ENCODE peak calls at places on chromosomes 6 and 20, in five cellular contexts. One of them, this sample, is unnamed.

GRCh38 chr6:79257381-79258205 is 23.1 kb upstream of the HMGN3 start:
- DNase-seq in endothelial cell: no peak
- DNase-seq in Right ventricle myocardium superior: no peak
- DNase-seq in H1: no peak
- DNase-seq in AG08396: no peak
- DNase-seq in this sample: no peak

GRCh38 chr20:21229163-21229562 is 74.0 kb upstream of the XRN2 start:
- DNase-seq in H1: no peak
- DNase-seq in AG08396: peak
- DNase-seq in endothelial cell: no peak
- DNase-seq in Right ventricle myocardium superior: no peak
- DNase-seq in this sample: no peak

GRCh38 chr20:63212393-63212730 is 3.6 kb downstream of the YTHDF1 start:
- DNase-seq in endothelial cell: no peak
- DNase-seq in AG08396: no peak
- DNase-seq in Right ventricle myocardium superior: no peak
- DNase-seq in H1: no peak
- DNase-seq in this sample: no peak

GRCh38 chr20:59751075-59751711 is 146.9 kb downstream of the PHACTR3 start:
- DNase-seq in H1: peak
- DNase-seq in Right ventricle myocardium superior: peak
- DNase-seq in AG08396: peak
- DNase-seq in endothelial cell: peak
- DNase-seq in this sample: peak

GRCh38 chr6:84892666-84893065 is 128.3 kb upstream of the TBX18 start:
- DNase-seq in AG08396: no peak
- DNase-seq in H1: no peak
- DNase-seq in endothelial cell: no peak
- DNase-seq in Right ventricle myocardium superior: no peak
- DNase-seq in this sample: no peak

GRCh38 chr6:32945106-32945761 is 4.4 kb upstream of the HLA-DMB start:
- DNase-seq in AG08396: peak
- DNase-seq in Right ventricle myocardium superior: no peak
- DNase-seq in endothelial cell: no peak
- DNase-seq in H1: no peak
- DNase-seq in this sample: no peak

GRCh38 chr20:33995053-33995816 is 1.5 kb downstream of the RALY start:
- DNase-seq in endothelial cell: no peak
- DNase-seq in AG08396: peak
- DNase-seq in Right ventricle myocardium superior: no peak
- DNase-seq in H1: no peak
- DNase-seq in this sample: no peak

GRCh38 chr6:170424634-170425126 is 118.1 kb downstream of the FAM120B start:
- DNase-seq in endothelial cell: no peak
- DNase-seq in H1: no peak
- DNase-seq in AG08396: no peak
- DNase-seq in Right ventricle myocardium superior: no peak
- DNase-seq in this sample: peak

GRCh38 chr6:33192671-33193602 is 670 bp upstream of the COL11A2 start:
- DNase-seq in AG08396: peak
- DNase-seq in Right ventricle myocardium superior: peak
- DNase-seq in H1: peak
- DNase-seq in endothelial cell: no peak
- DNase-seq in this sample: peak

GRCh38 chr20:10006461-10006860 is 28.3 kb upstream of the ANKEF1 start:
- DNase-seq in AG08396: no peak
- DNase-seq in Right ventricle myocardium superior: no peak
- DNase-seq in endothelial cell: no peak
- DNase-seq in H1: no peak
- DNase-seq in this sample: no peak

GRCh38 chr6:12873706-12874105 is 157.1 kb downstream of the PHACTR1 start:
- DNase-seq in AG08396: no peak
- DNase-seq in H1: no peak
- DNase-seq in Right ventricle myocardium superior: no peak
- DNase-seq in endothelial cell: no peak
- DNase-seq in this sample: no peak

GRCh38 chr20:57711311-57711712 is 1.5 kb upstream of the PMEPA1 start:
- DNase-seq in AG08396: no peak
- DNase-seq in endothelial cell: no peak
- DNase-seq in H1: no peak
- DNase-seq in Right ventricle myocardium superior: no peak
- DNase-seq in this sample: no peak

GRCh38 chr6:170202416-170203135 is 88.3 kb downstream of the DLL1 start:
- DNase-seq in H1: peak
- DNase-seq in Right ventricle myocardium superior: no peak
- DNase-seq in AG08396: no peak
- DNase-seq in endothelial cell: no peak
- DNase-seq in this sample: no peak

GRCh38 chr20:32984196-32984595 is 20.0 kb downstream of the SUN5 start:
- DNase-seq in endothelial cell: no peak
- DNase-seq in H1: no peak
- DNase-seq in AG08396: no peak
- DNase-seq in Right ventricle myocardium superior: peak
- DNase-seq in this sample: no peak

GRCh38 chr6:47179286-47179685 is 130.4 kb downstream of the TNFRSF21 start:
- DNase-seq in endothelial cell: no peak
- DNase-seq in Right ventricle myocardium superior: no peak
- DNase-seq in H1: no peak
- DNase-seq in AG08396: no peak
- DNase-seq in this sample: no peak

GRCh38 chr6:129632081-129632758 is 77.8 kb downstream of the ARHGAP18 start:
- DNase-seq in Right ventricle myocardium superior: no peak
- DNase-seq in H1: no peak
- DNase-seq in endothelial cell: no peak
- DNase-seq in AG08396: no peak
- DNase-seq in this sample: no peak

GRCh38 chr20:32930701-32931100 is 72.0 kb downstream of the EFCAB8 start:
- DNase-seq in H1: no peak
- DNase-seq in Right ventricle myocardium superior: no peak
- DNase-seq in AG08396: no peak
- DNase-seq in endothelial cell: no peak
- DNase-seq in this sample: no peak

GRCh38 chr6:140857734-140858380 is 1274.9 kb upstream of the GJE1 start:
- DNase-seq in Right ventricle myocardium superior: no peak
- DNase-seq in endothelial cell: no peak
- DNase-seq in AG08396: peak
- DNase-seq in H1: no peak
- DNase-seq in this sample: no peak

GRCh38 chr6:10412165-10412947 is 2.5 kb downstream of the TFAP2A start:
- DNase-seq in endothelial cell: no peak
- DNase-seq in Right ventricle myocardium superior: peak
- DNase-seq in H1: peak
- DNase-seq in AG08396: peak
- DNase-seq in this sample: no peak

GRCh38 chr6:136317023-136317649 is 27.5 kb upstream of the BCLAF1 start:
- DNase-seq in H1: no peak
- DNase-seq in Right ventricle myocardium superior: no peak
- DNase-seq in endothelial cell: peak
- DNase-seq in AG08396: peak
- DNase-seq in this sample: no peak

GRCh38 chr20:14865169-14865568 is 527.8 kb upstream of the FLRT3 start:
- DNase-seq in AG08396: no peak
- DNase-seq in endothelial cell: no peak
- DNase-seq in H1: no peak
- DNase-seq in Right ventricle myocardium superior: no peak
- DNase-seq in this sample: no peak

GRCh38 chr6:131182991-131183425 is 47.7 kb downstream of the AKAP7 start:
- DNase-seq in Right ventricle myocardium superior: no peak
- DNase-seq in H1: peak
- DNase-seq in endothelial cell: peak
- DNase-seq in AG08396: peak
- DNase-seq in this sample: no peak

GRCh38 chr6:37056112-37056403 is 50.6 kb downstream of the FGD2 start:
- DNase-seq in Right ventricle myocardium superior: no peak
- DNase-seq in H1: no peak
- DNase-seq in AG08396: no peak
- DNase-seq in endothelial cell: no peak
- DNase-seq in this sample: no peak

GRCh38 chr20:25543068-25543467 is 42.3 kb downstream of the NINL start:
- DNase-seq in H1: no peak
- DNase-seq in AG08396: no peak
- DNase-seq in Right ventricle myocardium superior: no peak
- DNase-seq in endothelial cell: no peak
- DNase-seq in this sample: no peak

GRCh38 chr6:26249959-26250805 is 114.8 kb upstream of the BTN3A2 start:
- DNase-seq in Right ventricle myocardium superior: no peak
- DNase-seq in AG08396: no peak
- DNase-seq in endothelial cell: peak
- DNase-seq in H1: peak
- DNase-seq in this sample: peak

GRCh38 chr6:24154121-24154520 is 28.1 kb downstream of the NRSN1 start:
- DNase-seq in Right ventricle myocardium superior: no peak
- DNase-seq in endothelial cell: no peak
- DNase-seq in H1: no peak
- DNase-seq in AG08396: no peak
- DNase-seq in this sample: no peak

GRCh38 chr6:115969930-115970273 is 90.8 kb downstream of the FRK start:
- DNase-seq in AG08396: peak
- DNase-seq in H1: no peak
- DNase-seq in endothelial cell: no peak
- DNase-seq in Right ventricle myocardium superior: no peak
- DNase-seq in this sample: no peak

GRCh38 chr20:16606468-16606867 is 33.2 kb upstream of the KIF16B start:
- DNase-seq in endothelial cell: no peak
- DNase-seq in Right ventricle myocardium superior: no peak
- DNase-seq in AG08396: no peak
- DNase-seq in H1: no peak
- DNase-seq in this sample: no peak

GRCh38 chr6:7262037-7262461 is 51.0 kb downstream of the SSR1 start:
- DNase-seq in AG08396: no peak
- DNase-seq in H1: peak
- DNase-seq in endothelial cell: no peak
- DNase-seq in Right ventricle myocardium superior: peak
- DNase-seq in this sample: peak

GRCh38 chr6:44041461-44042260 is 85.6 kb downstream of the MRPL14 start:
- DNase-seq in AG08396: peak
- DNase-seq in H1: no peak
- DNase-seq in endothelial cell: no peak
- DNase-seq in Right ventricle myocardium superior: peak
- DNase-seq in this sample: no peak

GRCh38 chr20:2005359-2005758 is 11.5 kb upstream of the PDYN start:
- DNase-seq in Right ventricle myocardium superior: no peak
- DNase-seq in AG08396: no peak
- DNase-seq in endothelial cell: no peak
- DNase-seq in H1: no peak
- DNase-seq in this sample: no peak

GRCh38 chr20:49482621-49483017 is at the start of gene KCNB1:
- DNase-seq in AG08396: peak
- DNase-seq in endothelial cell: peak
- DNase-seq in Right ventricle myocardium superior: peak
- DNase-seq in H1: peak
- DNase-seq in this sample: peak

GRCh38 chr6:91303326-91303725 is 716.5 kb upstream of the MAP3K7 start:
- DNase-seq in endothelial cell: no peak
- DNase-seq in H1: no peak
- DNase-seq in Right ventricle myocardium superior: no peak
- DNase-seq in AG08396: no peak
- DNase-seq in this sample: no peak

GRCh38 chr6:33126101-33126714 is 50.4 kb downstream of the HLA-DPB1 start:
- DNase-seq in H1: peak
- DNase-seq in AG08396: peak
- DNase-seq in Right ventricle myocardium superior: peak
- DNase-seq in endothelial cell: peak
- DNase-seq in this sample: peak

GRCh38 chr20:62357681-62358080 is 9.4 kb downstream of the LAMA5 start:
- DNase-seq in AG08396: no peak
- DNase-seq in endothelial cell: no peak
- DNase-seq in Right ventricle myocardium superior: peak
- DNase-seq in H1: no peak
- DNase-seq in this sample: peak

GRCh38 chr6:65557224-65557623 is 149.8 kb downstream of the EYS start:
- DNase-seq in Right ventricle myocardium superior: no peak
- DNase-seq in endothelial cell: no peak
- DNase-seq in H1: no peak
- DNase-seq in AG08396: no peak
- DNase-seq in this sample: no peak